ENCODE peak calls at places on chromosomes 5 and 9, in six cellular contexts. R is cardiac muscle cell, G is endothelial cell, H is T-cell, V is endothelial cell of umbilical vein, P is GM10248. B is an unnamed sample.

GRCh38 chr5:134438641-134439621 is 27.2 kb upstream of the CDKN2AIPNL start:
- DNase-seq in G (no peak), H (no peak), P (no peak), V (no peak), R (peak), B (peak)

GRCh38 chr9:81848472-81848871 is 79.8 kb upstream of the SPATA31D4 start:
- DNase-seq in V (peak), P (no peak), R (peak), G (no peak), H (no peak), B (no peak)

GRCh38 chr9:94713446-94714185 is 12.9 kb upstream of the AOPEP start:
- DNase-seq in H (no peak), G (no peak), V (no peak), P (no peak), R (no peak), B (no peak)

GRCh38 chr5:175822225-175822624 is 49.2 kb upstream of the CPLX2 start:
- DNase-seq in R (no peak), V (no peak), P (no peak), H (no peak), G (no peak), B (peak)

GRCh38 chr9:135082536-135082935 is 4.9 kb upstream of the OLFM1 start:
- DNase-seq in V (no peak), G (no peak), H (no peak), R (no peak), P (no peak), B (no peak)

GRCh38 chr9:4174781-4175180 is 125.1 kb downstream of the GLIS3 start:
- DNase-seq in H (no peak), G (no peak), V (no peak), R (no peak), P (no peak), B (no peak)

GRCh38 chr5:135547590-135548254 is 12.0 kb upstream of the NEUROG1 start:
- DNase-seq in G (no peak), R (no peak), P (no peak), V (no peak), H (no peak), B (no peak)

GRCh38 chr9:133943781-133944745 is 48.1 kb downstream of the VAV2 start:
- DNase-seq in G (no peak), H (no peak), R (no peak), P (no peak), V (no peak), B (no peak)

GRCh38 chr9:121455527-121456239 is 44.0 kb downstream of the GGTA1 start:
- DNase-seq in V (no peak), R (no peak), G (no peak), P (peak), H (no peak), B (no peak)

GRCh38 chr5:149719666-149720065 is 10.4 kb upstream of the PPARGC1B start:
- DNase-seq in R (peak), H (no peak), P (no peak), V (no peak), G (no peak), B (no peak)

B was measured in 8988T.